ENCODE peak calls at places on chromosomes 2 and 18, in four cellular contexts. One of them, this sample, is unnamed. For H3K4me1, the result is how much of the 10 kb centered on the place peaks cover.

GRCh38 chr2:202400937-202401336 is 24.8 kb downstream of the BMPR2 start:
- DNase-seq in esophagus squamous epithelium: no peak
- DNase-seq in IMR-90: no peak
- DNase-seq in body of pancreas: no peak
- DNase-seq in this sample: no peak

GRCh38 chr2:232637832-232638231 is 4.4 kb downstream of the EFHD1 start:
- DNase-seq in esophagus squamous epithelium: no peak
- DNase-seq in IMR-90: no peak
- DNase-seq in body of pancreas: no peak
- DNase-seq in this sample: no peak

GRCh38 chr2:88199912-88200682 is 30.0 kb downstream of the THNSL2 start:
- DNase-seq in esophagus squamous epithelium: no peak
- DNase-seq in IMR-90: no peak
- DNase-seq in body of pancreas: peak
- DNase-seq in this sample: peak

GRCh38 chr18:58822944-58823343 is 41.7 kb upstream of the ZNF532 start:
- DNase-seq in esophagus squamous epithelium: no peak
- DNase-seq in IMR-90: no peak
- DNase-seq in body of pancreas: no peak
- DNase-seq in this sample: no peak

GRCh38 chr2:64105676-64106461 is 38.4 kb downstream of the PELI1 start:
- DNase-seq in esophagus squamous epithelium: no peak
- DNase-seq in IMR-90: no peak
- DNase-seq in body of pancreas: no peak
- DNase-seq in this sample: no peak

GRCh38 chr2:25286025-25286400 is 55.7 kb downstream of the DNMT3A start:
- DNase-seq in esophagus squamous epithelium: no peak
- DNase-seq in IMR-90: no peak
- DNase-seq in body of pancreas: peak
- DNase-seq in this sample: no peak

GRCh38 chr2:167192833-167193232 is 304.6 kb downstream of the XIRP2 start:
- DNase-seq in esophagus squamous epithelium: no peak
- DNase-seq in IMR-90: peak
- DNase-seq in body of pancreas: no peak
- DNase-seq in this sample: no peak

GRCh38 chr2:157644776-157645175 is 16.1 kb upstream of the ACVR1C start:
- DNase-seq in esophagus squamous epithelium: no peak
- DNase-seq in IMR-90: no peak
- DNase-seq in body of pancreas: no peak
- DNase-seq in this sample: no peak

GRCh38 chr2:233353101-233353768 is 1.1 kb upstream of the DGKD start:
- DNase-seq in esophagus squamous epithelium: no peak
- DNase-seq in IMR-90: no peak
- DNase-seq in body of pancreas: no peak
- DNase-seq in this sample: peak

GRCh38 chr2:232532406-232532805 is 6.4 kb downstream of the CHRND start:
- DNase-seq in esophagus squamous epithelium: no peak
- DNase-seq in IMR-90: no peak
- DNase-seq in body of pancreas: no peak
- DNase-seq in this sample: no peak

GRCh38 chr18:54883816-54884604 is 55.7 kb downstream of the RAB27B start:
- DNase-seq in esophagus squamous epithelium: no peak
- DNase-seq in IMR-90: peak
- DNase-seq in body of pancreas: no peak
- DNase-seq in this sample: no peak

GRCh38 chr2:238141541-238142318 is 3.3 kb downstream of the KLHL30 start:
- DNase-seq in esophagus squamous epithelium: no peak
- DNase-seq in IMR-90: no peak
- DNase-seq in body of pancreas: peak
- DNase-seq in this sample: peak

GRCh38 chr18:59357928-59358327 is 1.1 kb downstream of the LMAN1 start:
- DNase-seq in esophagus squamous epithelium: no peak
- DNase-seq in IMR-90: peak
- DNase-seq in body of pancreas: peak
- DNase-seq in this sample: no peak

GRCh38 chr2:10361220-10361588 is 58.5 kb downstream of the HPCAL1 start:
- DNase-seq in esophagus squamous epithelium: no peak
- DNase-seq in IMR-90: peak
- DNase-seq in body of pancreas: no peak
- DNase-seq in this sample: no peak

DNA sequence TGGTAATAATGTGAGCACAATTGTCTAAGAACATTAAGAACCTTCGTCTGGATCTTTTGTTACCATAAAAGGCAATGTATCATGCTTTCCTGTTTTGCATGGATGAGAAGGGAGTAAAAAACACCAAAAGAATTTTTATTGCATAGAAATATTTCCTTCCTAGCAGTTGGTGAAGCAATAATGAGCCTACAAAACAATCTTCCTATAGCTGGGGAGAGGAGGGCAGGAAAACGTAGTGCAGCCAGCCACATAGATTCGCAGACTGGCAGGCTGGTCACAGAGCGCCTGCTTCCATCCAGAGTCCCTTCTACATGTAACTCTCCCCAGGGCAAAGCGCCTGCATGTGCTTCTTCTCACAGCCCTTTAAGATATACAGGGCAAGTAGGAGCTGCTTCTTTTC is 190.4 kb downstream of the BABAM2 start:
- DNase-seq in esophagus squamous epithelium: no peak
- DNase-seq in IMR-90: peak
- DNase-seq in body of pancreas: no peak
- DNase-seq in this sample: no peak
- TF ChIP-seq POLR2A in esophagus squamous epithelium: no peak
- TF ChIP-seq POLR2A in IMR-90: no peak
- TF ChIP-seq POLR2A in body of pancreas: no peak
- TF ChIP-seq POLR2A in this sample: no peak

DNA sequence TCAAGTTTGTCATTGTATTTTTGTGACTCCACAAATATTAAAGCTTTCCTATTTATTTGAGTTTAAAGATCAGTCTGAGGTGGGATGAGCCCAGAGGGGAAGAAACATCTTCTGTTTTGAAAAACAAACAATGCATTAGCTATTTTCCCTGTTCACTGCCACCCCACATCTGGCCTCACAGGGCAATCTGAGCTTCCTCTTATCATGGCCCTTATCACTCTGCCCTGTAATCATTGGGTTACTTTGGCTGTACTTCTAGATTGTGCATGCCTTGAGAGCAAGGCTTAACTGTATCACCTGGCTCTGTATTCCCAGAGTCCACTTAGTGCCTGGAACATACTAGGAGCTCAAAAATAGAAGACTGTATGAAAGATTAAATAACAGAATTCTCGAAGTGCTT is 241.6 kb upstream of the NT5C1B start:
- DNase-seq in esophagus squamous epithelium: no peak
- DNase-seq in IMR-90: no peak
- DNase-seq in body of pancreas: peak
- DNase-seq in this sample: no peak
- H3K4me1 ChIP-seq in esophagus squamous epithelium: under half
- H3K4me1 ChIP-seq in IMR-90: under half
- H3K4me1 ChIP-seq in body of pancreas: under half
- H3K4me1 ChIP-seq in this sample: under half

GRCh38 chr18:25465152-25465790 is 113.3 kb upstream of the ZNF521 start:
- DNase-seq in esophagus squamous epithelium: no peak
- DNase-seq in IMR-90: no peak
- DNase-seq in body of pancreas: no peak
- DNase-seq in this sample: no peak
- H3K27ac ChIP-seq in esophagus squamous epithelium: no peak
- H3K27ac ChIP-seq in IMR-90: peak
- H3K27ac ChIP-seq in body of pancreas: no peak
- H3K27ac ChIP-seq in this sample: no peak

GRCh38 chr2:207200136-207200535 is 34.4 kb upstream of the KLF7 start:
- DNase-seq in esophagus squamous epithelium: no peak
- DNase-seq in IMR-90: no peak
- DNase-seq in body of pancreas: no peak
- DNase-seq in this sample: no peak

GRCh38 chr2:207203056-207203455 is 37.3 kb upstream of the KLF7 start:
- DNase-seq in esophagus squamous epithelium: no peak
- DNase-seq in IMR-90: no peak
- DNase-seq in body of pancreas: no peak
- DNase-seq in this sample: no peak

GRCh38 chr2:207205173-207205957 is 39.6 kb upstream of the KLF7 start:
- DNase-seq in esophagus squamous epithelium: no peak
- DNase-seq in IMR-90: no peak
- DNase-seq in body of pancreas: no peak
- DNase-seq in this sample: no peak

GRCh38 chr2:207202645-207203044 is 36.9 kb upstream of the KLF7 start:
- DNase-seq in esophagus squamous epithelium: no peak
- DNase-seq in IMR-90: peak
- DNase-seq in body of pancreas: no peak
- DNase-seq in this sample: no peak

GRCh38 chr2:207201416-207201815 is 35.7 kb upstream of the KLF7 start:
- DNase-seq in esophagus squamous epithelium: no peak
- DNase-seq in IMR-90: no peak
- DNase-seq in body of pancreas: no peak
- DNase-seq in this sample: no peak
- TF ChIP-seq POLR2A in esophagus squamous epithelium: no peak
- TF ChIP-seq POLR2A in IMR-90: no peak
- TF ChIP-seq POLR2A in body of pancreas: no peak
- TF ChIP-seq POLR2A in this sample: no peak

DNA sequence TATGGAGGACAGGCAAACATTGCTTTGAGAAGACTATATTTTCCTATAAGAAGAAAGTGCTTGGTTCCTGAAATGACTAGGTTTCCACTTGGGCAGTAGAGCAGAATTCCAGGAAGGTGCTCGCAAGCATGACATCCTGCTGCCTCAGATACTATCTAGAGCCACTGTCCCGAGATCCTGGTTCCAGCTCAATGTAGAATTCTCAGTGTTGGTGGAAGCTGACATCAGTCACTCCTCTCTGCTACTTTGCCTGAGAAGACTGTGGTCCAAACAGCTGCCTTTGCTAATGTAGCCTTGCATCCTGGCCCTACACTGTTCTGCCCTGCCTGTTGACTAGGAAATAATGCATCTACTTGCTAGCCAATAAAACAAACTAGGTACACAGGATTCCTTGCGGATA is 50.0 kb upstream of the ITGA6 start:
- DNase-seq in esophagus squamous epithelium: no peak
- DNase-seq in IMR-90: no peak
- DNase-seq in body of pancreas: no peak
- DNase-seq in this sample: no peak
- H3K4me1 ChIP-seq in esophagus squamous epithelium: under half
- H3K4me1 ChIP-seq in IMR-90: under half
- H3K4me1 ChIP-seq in body of pancreas: half or more
- H3K4me1 ChIP-seq in this sample: under half

GRCh38 chr2:163607630-163608029 is 128.2 kb downstream of the FIGN start:
- DNase-seq in esophagus squamous epithelium: no peak
- DNase-seq in IMR-90: no peak
- DNase-seq in body of pancreas: no peak
- DNase-seq in this sample: no peak

GRCh38 chr2:163606878-163607277 is 128.9 kb downstream of the FIGN start:
- DNase-seq in esophagus squamous epithelium: no peak
- DNase-seq in IMR-90: no peak
- DNase-seq in body of pancreas: no peak
- DNase-seq in this sample: no peak

GRCh38 chr2:163602196-163602595 is 133.6 kb downstream of the FIGN start:
- DNase-seq in esophagus squamous epithelium: no peak
- DNase-seq in IMR-90: no peak
- DNase-seq in body of pancreas: no peak
- DNase-seq in this sample: no peak

GRCh38 chr2:163601377-163601776 is 134.4 kb downstream of the FIGN start:
- DNase-seq in esophagus squamous epithelium: no peak
- DNase-seq in IMR-90: peak
- DNase-seq in body of pancreas: no peak
- DNase-seq in this sample: no peak

GRCh38 chr2:163604941-163605555 is 130.8 kb downstream of the FIGN start:
- DNase-seq in esophagus squamous epithelium: no peak
- DNase-seq in IMR-90: peak
- DNase-seq in body of pancreas: no peak
- DNase-seq in this sample: no peak
- H3K27ac ChIP-seq in esophagus squamous epithelium: no peak
- H3K27ac ChIP-seq in IMR-90: no peak
- H3K27ac ChIP-seq in body of pancreas: no peak
- H3K27ac ChIP-seq in this sample: no peak

This sample was measured in stomach.